ENCODE peak calls at places on chromosomes 6 and 20, in eight cellular contexts. E is osteocyte, B is fibroblast of mammary gland, T is HFFc6, Q is neural crest cell, D is MCF 10A, Y is GM10248, S is AG10803. W is an unnamed sample.

GRCh38 chr6:85669735-85670194 is 27.1 kb upstream of the SYNCRIP start:
- DNase-seq in E (no peak), B (peak), T (peak), Q (no peak), D (peak), Y (peak), S (peak), W (no peak)

GRCh38 chr6:32332433-32332832 is 39.3 kb downstream of the TSBP1 start:
- DNase-seq in E (no peak), B (no peak), T (no peak), Q (no peak), D (no peak), Y (no peak), S (no peak), W (no peak)

GRCh38 chr6:141460743-141461484 is 671.8 kb upstream of the GJE1 start:
- DNase-seq in E (no peak), B (no peak), T (no peak), Q (no peak), D (no peak), Y (no peak), S (no peak), W (no peak)

GRCh38 chr6:10463040-10463439 is 48.2 kb upstream of the TFAP2A start:
- DNase-seq in E (no peak), B (no peak), T (no peak), Q (no peak), D (no peak), Y (no peak), S (no peak), W (no peak)

GRCh38 chr6:55694148-55694547 is 115.2 kb upstream of the HMGCLL1 start:
- DNase-seq in E (no peak), B (peak), T (no peak), Q (peak), D (peak), Y (no peak), S (peak), W (no peak)

GRCh38 chr6:118641042-118641441 is 10.3 kb downstream of the CEP85L start:
- DNase-seq in E (no peak), B (no peak), T (no peak), Q (no peak), D (no peak), Y (no peak), S (no peak), W (no peak)

GRCh38 chr6:95780037-95780436 is 202.7 kb downstream of the MANEA start:
- DNase-seq in E (no peak), B (no peak), T (no peak), Q (no peak), D (no peak), Y (no peak), S (no peak), W (no peak)

GRCh38 chr20:43840382-43841070 is 74.1 kb upstream of the TOX2 start:
- DNase-seq in E (peak), B (peak), T (no peak), Q (no peak), D (peak), Y (peak), S (no peak), W (no peak)

GRCh38 chr6:39685486-39685826 is 39.8 kb downstream of the KIF6 start:
- DNase-seq in E (no peak), B (no peak), T (no peak), Q (no peak), D (no peak), Y (peak), S (no peak), W (no peak)

GRCh38 chr20:36141310-36141709 is 13.2 kb upstream of the EPB41L1 start:
- DNase-seq in E (no peak), B (no peak), T (no peak), Q (no peak), D (no peak), Y (no peak), S (no peak), W (no peak)
- TF ChIP-seq CTCF in E (no peak), B (no peak), T (peak), Q (no peak), D (no peak), Y (no peak), S (no peak), W (peak)

GRCh38 chr6:6674872-6675271 is 86.4 kb downstream of the LY86 start:
- DNase-seq in E (no peak), B (peak), T (no peak), Q (no peak), D (no peak), Y (no peak), S (no peak), W (no peak)
- TF ChIP-seq CTCF in E (peak), B (peak), T (peak), Q (peak), D (peak), Y (no peak), S (peak), W (peak)

DNA sequence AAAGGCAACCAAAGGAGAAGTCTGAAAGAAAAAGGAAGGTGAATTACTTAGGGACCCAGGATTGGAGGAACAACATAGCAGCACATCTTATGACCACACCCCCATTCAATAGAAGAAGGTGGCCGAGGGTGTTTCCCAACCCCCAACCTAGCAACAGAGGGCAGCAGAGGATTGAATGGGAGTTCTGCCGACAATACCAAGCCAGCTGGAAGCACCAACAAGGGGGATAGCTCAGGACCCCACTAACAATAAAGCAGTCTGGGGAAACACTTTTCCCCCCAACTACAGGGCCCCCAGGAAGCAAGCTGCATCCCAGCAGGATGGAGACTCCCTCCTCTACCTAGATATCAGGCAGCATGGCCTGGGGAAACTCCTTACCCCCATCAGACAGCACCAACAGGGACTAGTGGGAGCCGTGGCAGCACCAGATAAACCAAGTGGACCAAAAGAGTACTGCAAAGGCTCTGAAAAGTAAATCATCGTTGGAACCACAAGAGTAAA is 67.7 kb downstream of the ZHX3 start:
- DNase-seq in E (no peak), B (peak), T (no peak), Q (peak), D (peak), Y (peak), S (no peak), W (no peak)
- TF ChIP-seq CTCF in E (peak), B (peak), T (peak), Q (peak), D (peak), Y (no peak), S (peak), W (peak)

GRCh38 chr6:142478117-142478516 is 176.3 kb downstream of the ADGRG6 start:
- DNase-seq in E (no peak), B (peak), T (peak), Q (no peak), D (peak), Y (no peak), S (peak), W (no peak)

GRCh38 chr6:142485256-142485655 is 183.4 kb downstream of the ADGRG6 start:
- DNase-seq in E (no peak), B (peak), T (no peak), Q (no peak), D (peak), Y (no peak), S (peak), W (no peak)

GRCh38 chr6:142482973-142483372 is 181.2 kb downstream of the ADGRG6 start:
- DNase-seq in E (no peak), B (peak), T (no peak), Q (no peak), D (peak), Y (no peak), S (peak), W (no peak)

GRCh38 chr6:142482249-142482648 is 180.4 kb downstream of the ADGRG6 start:
- DNase-seq in E (no peak), B (no peak), T (no peak), Q (no peak), D (no peak), Y (no peak), S (no peak), W (no peak)

DNA sequence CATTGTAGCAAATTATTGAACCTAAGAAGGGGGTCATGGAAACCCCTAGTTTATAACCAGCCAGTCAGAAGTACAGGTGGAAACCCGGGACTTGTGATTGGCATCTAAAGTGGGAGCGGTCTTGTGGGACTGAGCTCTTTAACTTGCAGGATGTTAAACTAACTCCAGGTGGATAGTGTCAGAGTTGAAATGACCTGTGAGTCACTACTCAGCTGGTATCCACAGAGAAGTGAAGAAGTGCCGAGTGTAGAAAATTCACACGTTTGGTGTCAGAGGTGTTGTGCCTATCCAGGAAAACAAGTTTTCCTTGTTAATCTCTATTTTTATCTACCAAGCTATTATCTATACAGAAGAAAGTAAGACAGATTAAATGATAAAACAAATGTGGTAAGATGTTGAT is 179.7 kb downstream of the ADGRG6 start:
- DNase-seq in E (no peak), B (no peak), T (no peak), Q (no peak), D (no peak), Y (no peak), S (no peak), W (no peak)
- TF ChIP-seq CTCF in E (no peak), B (no peak), T (no peak), Q (no peak), D (no peak), Y (no peak), S (no peak), W (no peak)

DNA sequence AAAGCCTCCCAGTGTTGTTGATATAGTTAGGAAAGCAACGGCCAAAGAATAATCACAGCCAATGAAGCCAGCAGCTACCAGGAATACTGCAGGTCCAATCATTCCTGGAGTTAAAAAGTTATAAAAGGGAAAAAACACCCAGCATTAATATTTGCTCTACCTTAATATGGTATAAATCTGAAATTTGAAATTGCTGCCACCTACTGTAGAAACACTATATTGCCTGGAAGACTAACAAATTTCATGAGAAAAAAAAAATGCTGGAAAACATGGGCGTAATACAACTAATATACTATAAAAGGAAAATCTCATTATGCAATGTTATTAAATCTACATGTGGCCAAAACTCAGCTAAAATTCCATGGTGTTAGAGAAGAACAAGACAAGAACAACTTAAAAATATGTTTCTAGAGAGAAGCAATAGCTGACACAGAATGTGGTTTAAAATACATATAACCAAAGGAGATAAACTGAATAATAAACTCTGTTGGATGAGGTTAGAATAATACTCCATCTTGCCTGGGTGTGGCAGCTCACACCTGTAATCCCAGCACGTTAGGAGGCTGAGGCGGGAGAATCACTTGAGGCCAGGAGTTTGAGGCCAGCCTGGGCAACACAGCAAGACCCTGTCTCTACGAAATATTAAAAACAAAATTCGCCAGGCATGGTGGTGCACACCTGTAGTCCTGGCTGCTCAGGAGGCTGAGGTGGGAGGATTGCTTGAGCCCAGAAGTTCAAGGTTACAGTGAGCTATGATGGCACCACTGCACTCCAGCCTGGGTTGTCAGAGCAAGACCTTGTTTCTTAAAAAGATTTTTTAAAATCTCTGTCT is 43.1 kb downstream of the SLC17A5 start:
- DNase-seq in E (no peak), B (peak), T (peak), Q (no peak), D (peak), Y (peak), S (peak), W (no peak)
- TF ChIP-seq CTCF in E (peak), B (peak), T (peak), Q (peak), D (peak), Y (peak), S (peak), W (peak)